ENCODE peak calls at places on chromosomes 5 and 9, in ten cellular contexts. M is ovary; F is mammary epithelial cell; E is transverse colon; R is AG10803; B is left ventricle myocardium inferior; I is CD8-positive, alpha-beta T cell; T is tibial nerve; S is epithelial cell of esophagus; J is neural progenitor cell. Z is an unnamed sample.
A peak's percentile ranks its signal among the peaks of the same experiment; 100 is the strongest.

GRCh38 chr5:93884254-93884653 is 142.9 kb upstream of the POU5F2 start:
- DNase-seq in M (no peak), F (no peak), E (no peak), R (no peak), B (no peak), I (no peak), T (no peak), S (no peak), J (no peak), Z (no peak)

GRCh38 chr5:140413230-140413629 is 11.6 kb downstream of the ANKHD1 start:
- DNase-seq in M (no peak), F (no peak), E (no peak), R (no peak), B (no peak), I (no peak), T (no peak), S (no peak), J (no peak), Z (no peak)

GRCh38 chr9:36993933-36994764 is 39.9 kb downstream of the PAX5 start:
- DNase-seq in M (no peak), F (no peak), E (peak; percentile 64), R (no peak), B (no peak), I (no peak), T (no peak), S (no peak), J (no peak), Z (no peak)

GRCh38 chr5:119322948-119323629 is 32.7 kb upstream of the TNFAIP8 start:
- DNase-seq in M (no peak), F (peak; percentile 19), E (no peak), R (peak; percentile 42), B (no peak), I (no peak), T (no peak), S (no peak), J (no peak), Z (no peak)

GRCh38 chr9:121652037-121652837 is 803 bp downstream of the DAB2IP start:
- DNase-seq in M (peak; percentile 63), F (no peak), E (peak; percentile 51), R (no peak), B (peak; percentile 54), I (no peak), T (no peak), S (no peak), J (peak; percentile 61), Z (no peak)

GRCh38 chr5:126003309-126003708 is 419.9 kb upstream of the GRAMD2B start:
- DNase-seq in M (peak; percentile 68), F (peak; percentile 38), E (no peak), R (peak; percentile 58), B (peak; percentile 50), I (no peak), T (no peak), S (no peak), J (peak; percentile 3), Z (peak; percentile 54)

GRCh38 chr9:120136685-120137084 is 443.3 kb downstream of the CDK5RAP2 start:
- DNase-seq in M (no peak), F (no peak), E (no peak), R (no peak), B (no peak), I (no peak), T (no peak), S (no peak), J (no peak), Z (no peak)

GRCh38 chr5:10528827-10529226 is 35.0 kb upstream of the ANKRD33B start:
- DNase-seq in M (no peak), F (no peak), E (no peak), R (no peak), B (no peak), I (no peak), T (no peak), S (no peak), J (no peak), Z (no peak)

GRCh38 chr5:197892-198489 is 6.7 kb downstream of the LRRC14B start:
- DNase-seq in M (no peak), F (no peak), E (no peak), R (no peak), B (no peak), I (no peak), T (no peak), S (no peak), J (no peak), Z (no peak)

GRCh38 chr5:149959406-149960236 is 937 bp upstream of the SLC26A2 start:
- DNase-seq in M (peak; percentile 38), F (peak; percentile 86), E (no peak), R (peak; percentile 45), B (no peak), I (peak; percentile 41), T (no peak), S (peak; percentile 73), J (peak; percentile 31), Z (peak; percentile 34)

DNA sequence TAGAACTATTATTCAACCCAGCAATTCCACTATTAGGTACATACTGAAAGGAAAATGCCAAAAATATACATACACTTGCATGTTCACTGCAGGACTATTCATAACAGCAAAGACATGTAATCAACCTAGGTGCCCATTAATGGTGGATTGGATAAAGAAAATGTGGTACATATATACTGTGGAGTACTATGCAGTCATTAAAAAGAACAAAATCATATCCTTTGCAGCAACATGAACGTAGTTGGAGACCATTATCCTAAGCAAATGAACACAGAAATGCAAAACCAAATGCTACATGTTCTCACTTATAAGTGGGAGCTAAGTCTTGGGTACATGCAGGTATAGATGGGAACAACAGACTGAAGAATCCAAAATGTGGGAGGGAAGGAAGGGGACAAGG is 67.7 kb downstream of the ELOVL7 start:
- DNase-seq in M (no peak), F (no peak), E (no peak), R (no peak), B (no peak), I (no peak), T (no peak), S (no peak), J (no peak), Z (no peak)
- H3K4me3 ChIP-seq in M (no peak overlapping the region), F (no peak overlapping the region), E (no peak overlapping the region), R (no peak overlapping the region), B (no peak overlapping the region), I (no peak overlapping the region), T (no peak overlapping the region), S (no peak overlapping the region), J (no peak overlapping the region), Z (no peak overlapping the region)

GRCh38 chr9:68584110-68585033 is 43.7 kb upstream of the TMEM252 start:
- DNase-seq in M (peak; percentile 78), F (peak; percentile 66), E (peak; percentile 87), R (peak; percentile 85), B (peak; percentile 75), I (peak; percentile 77), T (peak; percentile 49), S (peak; percentile 87), J (peak; percentile 93), Z (peak; percentile 50)

DNA sequence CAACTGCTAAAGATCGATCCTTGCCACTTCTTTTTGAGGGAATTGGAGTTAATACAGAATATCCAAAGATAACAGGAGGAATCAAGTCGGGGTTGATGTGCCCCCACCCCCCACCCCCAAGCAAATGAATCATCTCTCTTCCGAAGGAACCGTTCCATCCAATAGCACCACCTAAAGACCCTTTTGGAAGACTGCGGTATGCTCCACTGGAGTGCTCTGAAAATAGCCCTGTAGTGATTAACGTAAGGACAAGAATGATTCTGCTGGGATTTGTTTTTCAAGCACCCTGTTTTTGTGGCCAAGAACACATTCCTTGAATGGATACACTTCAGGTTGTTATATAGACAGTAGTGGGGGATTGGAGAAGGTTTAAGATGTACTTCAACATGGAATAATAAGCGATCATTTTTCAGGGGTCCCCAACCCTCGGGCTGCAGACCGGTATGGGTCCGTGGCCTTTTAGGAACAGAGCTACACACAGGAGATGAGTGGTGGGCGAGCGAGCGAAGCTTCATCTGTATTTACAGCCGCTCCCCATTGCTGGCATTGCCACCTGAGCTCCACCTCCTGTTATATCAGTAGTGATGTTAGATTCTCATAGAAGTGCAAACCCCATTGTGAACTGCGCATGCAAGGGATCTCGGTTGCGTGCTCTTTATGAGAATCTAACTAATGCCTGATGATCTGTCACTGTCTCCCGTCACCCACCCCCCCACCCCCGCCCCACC is 44.5 kb upstream of the TMEM252 start:
- DNase-seq in M (no peak), F (no peak), E (no peak), R (no peak), B (no peak), I (no peak), T (no peak), S (no peak), J (no peak), Z (no peak)
- TF ChIP-seq CTCF in M (no peak), F (no peak), E (no peak), R (no peak), B (no peak), I (no peak), T (no peak), S (no peak), J (no peak), Z (no peak)

DNA sequence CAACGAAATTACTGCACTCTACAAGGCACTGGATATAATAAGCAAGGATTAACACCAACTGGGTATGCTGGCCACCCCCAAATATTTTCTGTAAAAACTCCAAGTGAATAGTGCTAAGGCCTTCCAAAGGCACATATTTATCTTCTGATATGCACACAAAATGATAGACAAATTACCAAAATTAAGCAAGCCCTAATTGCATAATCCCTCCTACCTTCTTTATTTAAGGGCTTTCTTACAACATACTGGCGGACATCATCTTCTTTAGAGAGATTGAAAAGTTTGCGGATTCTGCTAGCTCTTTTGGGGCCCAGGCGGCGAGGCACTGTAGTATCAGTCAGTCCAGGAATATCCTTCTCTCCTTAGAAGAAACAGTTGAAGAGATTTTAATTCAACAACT is 1.9 kb downstream of the RPS6 start:
- DNase-seq in M (no peak), F (no peak), E (no peak), R (peak; percentile 8), B (no peak), I (no peak), T (no peak), S (no peak), J (no peak), Z (no peak)
- H3K4me3 ChIP-seq in M (no peak overlapping the region), F (peak overlapping the region; percentile 17), E (no peak overlapping the region), R (peak overlapping the region; percentile 94), B (peak overlapping the region; percentile 77), I (peak overlapping the region; percentile 6), T (no peak overlapping the region), S (peak overlapping the region; percentile 89), J (peak overlapping the region; percentile 89), Z (peak overlapping the region; percentile 76)

GRCh38 chr5:78597858-78598415 is 50.6 kb downstream of the LHFPL2 start:
- DNase-seq in M (no peak), F (peak; percentile 73), E (no peak), R (peak; percentile 77), B (no peak), I (no peak), T (no peak), S (peak; percentile 77), J (no peak), Z (no peak)

GRCh38 chr5:78594014-78594413 is 54.6 kb downstream of the LHFPL2 start:
- DNase-seq in M (no peak), F (no peak), E (no peak), R (no peak), B (no peak), I (no peak), T (no peak), S (no peak), J (no peak), Z (no peak)

GRCh38 chr5:78598973-78599372 is 49.6 kb downstream of the LHFPL2 start:
- DNase-seq in M (no peak), F (no peak), E (no peak), R (no peak), B (no peak), I (no peak), T (no peak), S (no peak), J (no peak), Z (no peak)

GRCh38 chr5:78594946-78595921 is 53.3 kb downstream of the LHFPL2 start:
- DNase-seq in M (peak; percentile 52), F (peak; percentile 96), E (peak; percentile 49), R (peak; percentile 97), B (no peak), I (no peak), T (no peak), S (peak; percentile 91), J (no peak), Z (peak; percentile 96)

GRCh38 chr5:78597068-78597857 is 51.3 kb downstream of the LHFPL2 start:
- DNase-seq in M (no peak), F (peak; percentile 82), E (no peak), R (peak; percentile 65), B (no peak), I (no peak), T (no peak), S (peak; percentile 77), J (no peak), Z (no peak)
- TF ChIP-seq CTCF in M (no peak), F (no peak), E (no peak), R (no peak), B (no peak), I (no peak), T (no peak), S (no peak), J (no peak), Z (no peak)

Z was measured in AG09309.